ENCODE peak calls at places on chromosomes 7 and 10, in eight cellular contexts. Q is A549, P is colonic mucosa, Y is HCT116, R is astrocyte of the cerebellum, J is mammary epithelial cell, Z is left ventricle myocardium inferior, V is BJ. G is an unnamed sample.

GRCh38 chr10:95841711-95842498 is 65.9 kb upstream of the CC2D2B start:
- DNase-seq in Z (no peak), Y (peak), J (peak), V (no peak), R (peak), Q (peak), P (peak), G (peak)

GRCh38 chr10:572696-573095 is 116.8 kb downstream of the DIP2C start:
- DNase-seq in Q (no peak), V (no peak), Z (no peak), Y (no peak), J (no peak), P (no peak), R (no peak), G (no peak)

GRCh38 chr10:126191192-126191591 is 197.1 kb downstream of the ADAM12 start:
- DNase-seq in J (no peak), P (no peak), Y (no peak), V (no peak), Q (no peak), R (no peak), Z (no peak), G (no peak)

GRCh38 chr10:76114556-76114955 is 683.1 kb downstream of the LRMDA start:
- DNase-seq in V (no peak), J (no peak), Z (no peak), P (no peak), Y (no peak), Q (no peak), R (no peak), G (no peak)

GRCh38 chr7:12893292-12893691 is 205.9 kb downstream of the ARL4A start:
- DNase-seq in Q (no peak), Y (no peak), P (no peak), V (no peak), Z (no peak), R (no peak), J (no peak), G (no peak)

GRCh38 chr10:6741561-6741960 is 161.5 kb upstream of the PRKCQ start:
- DNase-seq in V (peak), J (no peak), Z (no peak), Q (no peak), P (no peak), Y (no peak), R (no peak), G (no peak)

GRCh38 chr7:1626769-1627168 is 43.3 kb upstream of the ELFN1 start:
- DNase-seq in V (no peak), Y (no peak), P (no peak), Z (no peak), R (no peak), J (no peak), Q (no peak), G (no peak)

GRCh38 chr7:26305869-26306665 is 14.4 kb downstream of the SNX10 start:
- DNase-seq in R (no peak), J (no peak), Z (no peak), Y (no peak), V (no peak), P (no peak), Q (no peak), G (no peak)

GRCh38 chr7:38905026-38905759 is 3.8 kb downstream of the VPS41 start:
- DNase-seq in R (no peak), Q (no peak), Z (no peak), J (no peak), V (no peak), Y (no peak), P (no peak), G (no peak)

GRCh38 chr7:131111081-131111576 is 216.5 kb upstream of the MKLN1 start:
- DNase-seq in Q (peak), J (peak), P (peak), V (no peak), Z (no peak), Y (no peak), R (no peak), G (peak)

GRCh38 chr7:137909042-137909441 is 62.3 kb upstream of the DGKI start:
- DNase-seq in Y (no peak), R (no peak), Q (no peak), J (no peak), V (no peak), P (no peak), Z (peak), G (no peak)

GRCh38 chr10:119852822-119853221 is 19.8 kb downstream of the MCMBP start:
- DNase-seq in V (no peak), Q (no peak), P (no peak), J (no peak), Y (no peak), Z (no peak), R (no peak), G (no peak)

GRCh38 chr10:57627642-57628178 is 640.0 kb downstream of the IPMK start:
- DNase-seq in P (no peak), R (no peak), Q (no peak), Y (no peak), Z (no peak), J (no peak), V (no peak), G (no peak)

GRCh38 chr7:18345641-18346234 is 149.8 kb upstream of the HDAC9 start:
- DNase-seq in P (peak), Y (peak), Z (no peak), J (peak), Q (peak), V (no peak), R (peak), G (no peak)

GRCh38 chr7:23474829-23475578 is 4.7 kb upstream of the IGF2BP3 start:
- DNase-seq in Y (no peak), Z (no peak), R (no peak), V (no peak), J (peak), P (no peak), Q (no peak), G (no peak)

GRCh38 chr10:5971315-5971832 is 6.0 kb downstream of the IL15RA start:
- DNase-seq in P (peak), V (no peak), Y (no peak), J (no peak), Z (no peak), Q (no peak), R (no peak), G (no peak)

GRCh38 chr10:17396004-17396403 is 58.4 kb downstream of the ST8SIA6 start:
- DNase-seq in J (no peak), Y (no peak), V (no peak), Q (no peak), P (no peak), Z (no peak), R (no peak), G (no peak)

GRCh38 chr10:35574924-35575352 is 30.2 kb upstream of the GJD4 start:
- DNase-seq in J (no peak), P (no peak), Q (no peak), V (peak), Y (no peak), R (peak), Z (no peak), G (peak)

GRCh38 chr10:782751-783648 is 93.5 kb upstream of the DIP2C start:
- DNase-seq in Y (no peak), Q (no peak), P (peak), V (no peak), R (no peak), Z (no peak), J (no peak), G (no peak)

GRCh38 chr10:59885430-59886134 is 20.8 kb downstream of the CCDC6 start:
- DNase-seq in P (no peak), Q (no peak), Z (no peak), R (no peak), J (no peak), V (no peak), Y (no peak), G (no peak)

GRCh38 chr7:93981480-93981874 is 22.7 kb downstream of the BET1 start:
- DNase-seq in V (no peak), Y (no peak), P (no peak), R (no peak), J (no peak), Q (no peak), Z (no peak), G (no peak)

GRCh38 chr10:93074597-93075368 is 1.1 kb downstream of the CYP26A1 start:
- DNase-seq in J (no peak), R (no peak), Q (no peak), Z (no peak), V (no peak), P (no peak), Y (no peak), G (no peak)

GRCh38 chr10:14583967-14584366 is 190.7 kb downstream of the FAM107B start:
- DNase-seq in Q (no peak), Y (no peak), R (no peak), P (no peak), J (no peak), V (no peak), Z (no peak), G (no peak)

GRCh38 chr10:8502611-8503010 is 448.1 kb downstream of the GATA3 start:
- DNase-seq in P (no peak), V (no peak), J (no peak), R (no peak), Q (no peak), Y (no peak), Z (no peak), G (no peak)

GRCh38 chr10:93993782-93994668 is at the start of gene PLCE1:
- DNase-seq in Q (peak), R (no peak), Y (no peak), P (peak), V (no peak), J (peak), Z (peak), G (no peak)

GRCh38 chr10:68897336-68897741 is 3.8 kb upstream of the DDX50 start:
- DNase-seq in V (no peak), Q (peak), Y (peak), Z (no peak), R (peak), P (peak), J (peak), G (peak)

DNA sequence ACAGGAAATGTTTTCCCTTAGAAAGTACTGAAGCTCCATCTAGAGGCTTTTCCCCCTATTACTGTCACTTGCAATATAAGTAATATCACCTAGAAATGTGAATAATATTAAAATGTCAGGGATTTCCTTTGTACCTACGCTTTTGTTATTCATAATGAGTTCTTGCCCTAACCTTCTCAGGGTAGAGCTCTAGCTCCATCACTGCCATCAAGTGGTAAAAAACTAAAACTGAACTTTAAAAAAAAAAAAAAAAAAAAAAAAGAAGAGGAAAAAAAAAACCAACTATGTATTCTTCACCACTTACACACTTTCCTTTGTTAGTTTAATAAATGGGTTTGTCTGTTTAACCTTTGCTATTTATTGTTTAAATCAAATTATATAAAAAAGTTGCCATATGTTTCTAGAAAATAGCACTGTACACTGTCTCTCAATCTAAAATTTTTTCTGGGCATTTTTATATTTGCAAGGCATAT is 49.9 kb downstream of the DNAJC1 start:
- DNase-seq in V (no peak), P (no peak), J (peak), Z (no peak), R (peak), Q (peak), Y (peak), G (peak)
- TF ChIP-seq CTCF in V (peak), P (peak), J (peak), Z (peak), R (peak), Q (peak), Y (peak), G (peak)

GRCh38 chr10:3671431-3671955 is 113.5 kb downstream of the KLF6 start:
- DNase-seq in Q (no peak), R (no peak), Z (no peak), J (no peak), Y (no peak), P (no peak), V (no peak), G (no peak)
- H3K4me3 ChIP-seq in Q (no peak), R (no peak), Z (no peak), J (no peak), Y (no peak), P (no peak), V (no peak), G (no peak)

GRCh38 chr7:134943785-134944400 is 42.4 kb upstream of the AGBL3 start:
- DNase-seq in Z (no peak), P (no peak), Y (peak), V (no peak), Q (peak), R (no peak), J (no peak), G (no peak)
- TF ChIP-seq CTCF in Z (peak), P (no peak), Y (peak), V (no peak), Q (peak), R (peak), J (no peak), G (no peak)

GRCh38 chr7:3579638-3580219 is 278.7 kb downstream of the SDK1 start:
- DNase-seq in Q (no peak), Z (no peak), R (no peak), V (no peak), P (no peak), J (peak), Y (no peak), G (no peak)
- H3K4me3 ChIP-seq in Q (no peak), Z (no peak), R (no peak), V (no peak), P (no peak), J (no peak), Y (no peak), G (no peak)

GRCh38 chr10:106571216-106571954 is 593.1 kb downstream of the SORCS1 start:
- DNase-seq in P (no peak), V (no peak), Z (no peak), J (peak), Q (peak), R (no peak), Y (no peak), G (no peak)
- TF ChIP-seq CTCF in P (no peak), V (peak), Z (peak), J (peak), Q (peak), R (peak), Y (peak), G (peak)

GRCh38 chr7:100547872-100548271 is 8.9 kb downstream of the AGFG2 start:
- DNase-seq in P (no peak), Z (no peak), Y (no peak), R (no peak), V (no peak), Q (no peak), J (no peak), G (no peak)
- H3K4me3 ChIP-seq in P (no peak), Z (no peak), Y (no peak), R (no peak), V (no peak), Q (no peak), J (no peak), G (no peak)

GRCh38 chr10:117480097-117480496 is 62.4 kb upstream of the EMX2 start:
- DNase-seq in J (no peak), Z (no peak), Y (no peak), R (no peak), P (no peak), Q (peak), V (no peak), G (no peak)
- TF ChIP-seq CTCF in J (no peak), Z (no peak), Y (no peak), R (no peak), P (no peak), Q (no peak), V (no peak), G (no peak)

DNA sequence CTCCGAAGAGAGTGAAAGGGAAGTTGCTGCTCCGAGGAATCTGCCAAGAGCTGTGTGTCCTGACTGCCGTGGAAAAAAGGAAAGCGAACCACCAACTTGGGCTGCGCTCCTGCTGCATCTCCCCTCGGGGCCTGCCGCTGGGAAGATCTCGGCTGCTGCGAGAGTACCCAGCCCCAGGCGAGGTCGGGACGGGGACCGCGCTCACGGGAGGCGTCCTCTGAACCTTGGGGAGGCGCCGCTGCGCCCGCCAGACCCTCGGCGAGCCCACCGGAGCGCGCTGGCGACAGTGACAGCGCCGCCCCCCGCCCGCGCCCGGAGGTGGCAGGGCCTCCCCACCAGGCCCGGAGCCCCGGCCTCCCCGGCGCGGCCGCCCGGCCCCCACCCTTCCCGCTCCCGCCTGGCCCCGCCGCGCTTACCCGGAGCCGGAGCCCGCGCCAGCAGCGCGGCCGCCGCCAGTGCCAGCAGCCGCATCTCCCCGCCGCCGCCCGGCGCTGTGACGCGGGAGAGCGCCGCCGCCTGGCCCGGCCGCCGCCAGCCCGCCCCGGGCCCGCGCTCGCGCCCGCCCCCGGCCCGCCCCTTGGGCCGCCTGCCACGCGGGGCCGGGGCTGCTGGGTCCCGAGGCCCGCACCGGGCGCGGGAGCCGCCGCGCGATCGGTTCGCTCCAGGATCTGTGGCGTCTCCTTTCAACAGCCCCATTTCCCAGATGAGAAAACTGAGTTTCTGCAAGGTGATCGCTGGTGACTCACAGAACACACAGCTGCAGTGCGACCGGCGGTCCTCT is at the start of gene VSTM4:
- DNase-seq in P (no peak), J (no peak), Q (no peak), Z (peak), Y (no peak), V (no peak), R (peak), G (no peak)
- H3K4me3 ChIP-seq in P (peak), J (no peak), Q (peak), Z (peak), Y (no peak), V (peak), R (peak), G (peak)

DNA sequence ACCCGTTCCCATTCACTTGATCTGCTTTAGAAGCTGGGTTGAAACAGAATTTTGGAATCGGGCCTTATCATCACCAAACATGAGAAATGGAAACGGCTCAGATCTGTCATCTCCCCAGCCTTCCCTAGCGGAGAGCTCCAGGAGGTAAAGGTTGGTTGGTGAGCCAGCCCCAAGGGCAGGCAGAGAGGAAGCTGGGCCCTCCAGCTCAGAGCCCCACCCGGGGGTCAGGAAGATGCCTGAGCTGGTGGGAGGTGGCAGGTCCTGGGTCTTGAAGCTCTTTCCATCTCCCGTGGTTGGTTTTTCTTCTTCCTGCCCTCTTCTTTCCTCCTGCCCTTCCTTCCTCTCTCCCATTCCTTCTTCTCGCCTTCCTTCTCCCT is 384.3 kb upstream of the FOXK1 start:
- DNase-seq in P (no peak), Z (no peak), R (no peak), Y (no peak), J (no peak), Q (no peak), V (no peak), G (no peak)
- TF ChIP-seq CTCF in P (no peak), Z (no peak), R (no peak), Y (no peak), J (no peak), Q (no peak), V (no peak), G (no peak)

G was measured in AG04449.